ENCODE peak calls at places on chromosomes 16 and 17, in seven cellular contexts. N is K562, O is SK-N-SH, F is H1, K is HepG2, E is GM12892, H is GM12878. D is an unnamed sample.

GRCh38 chr17:74354123-74354522 is 7.5 kb downstream of the BTBD17 start:
- DNase-seq in O (peak; percentile 94), F (peak; percentile 92), K (peak; percentile 67), E (peak; percentile 73), H (no peak), N (peak; percentile 84), D (peak; percentile 85)

GRCh38 chr17:82094931-82095776 is 2.9 kb downstream of the FASN start:
- DNase-seq in N (no peak), F (no peak), H (no peak), O (no peak), K (no peak), E (no peak), D (no peak)

GRCh38 chr16:68506331-68507053 is 32.6 kb upstream of the ZFP90 start:
- DNase-seq in E (no peak), N (no peak), K (no peak), F (no peak), H (no peak), O (no peak), D (no peak)

GRCh38 chr17:68257924-68258323 is 10.1 kb downstream of the AMZ2 start:
- DNase-seq in H (no peak), K (no peak), O (no peak), E (no peak), F (no peak), N (no peak), D (no peak)

GRCh38 chr17:28227278-28228108 is 91.5 kb upstream of the TMEM97 start:
- DNase-seq in N (no peak), K (no peak), O (peak; percentile 94), E (no peak), F (peak; percentile 98), H (no peak), D (peak; percentile 44)

GRCh38 chr16:29315916-29316517 is 90.5 kb downstream of the NPIPB11 start:
- DNase-seq in N (no peak), F (no peak), E (no peak), O (peak; percentile 71), K (no peak), H (no peak), D (no peak)

GRCh38 chr17:34584805-34585416 is 5.5 kb downstream of the TMEM132E start:
- DNase-seq in N (peak; percentile 14), H (no peak), E (no peak), O (peak; percentile 75), K (no peak), F (no peak), D (no peak)

GRCh38 chr16:88730632-88731607 is 24.6 kb downstream of the CTU2 start:
- DNase-seq in F (no peak), E (no peak), H (no peak), N (no peak), O (peak; percentile 90), K (no peak), D (no peak)

GRCh38 chr16:72905581-72905980 is 142.3 kb downstream of the ZFHX3 start:
- DNase-seq in H (no peak), O (no peak), N (no peak), K (no peak), F (no peak), E (no peak), D (no peak)

GRCh38 chr17:55466671-55467070 is 44.6 kb downstream of the SMIM36 start:
- DNase-seq in N (no peak), O (no peak), F (no peak), K (no peak), E (no peak), H (peak; percentile 55), D (no peak)

GRCh38 chr16:86667035-86667434 is 88.7 kb downstream of the FOXL1 start:
- DNase-seq in K (no peak), F (no peak), N (no peak), H (no peak), O (no peak), E (no peak), D (no peak)

GRCh38 chr16:83296505-83296904 is 511.3 kb upstream of the HSBP1 start:
- DNase-seq in O (no peak), K (no peak), N (no peak), F (no peak), H (no peak), E (no peak), D (no peak)

GRCh38 chr17:16215965-16216316 is 607 bp upstream of the NCOR1 start:
- DNase-seq in F (no peak), E (peak; percentile 27), N (no peak), K (peak; percentile 57), H (no peak), O (no peak), D (peak; percentile 23)

GRCh38 chr17:30341703-30342102 is 7.8 kb upstream of the TMIGD1 start:
- DNase-seq in N (no peak), H (no peak), O (no peak), E (no peak), F (no peak), K (no peak), D (no peak)

GRCh38 chr16:77594057-77594456 is 128.3 kb upstream of the NUDT7 start:
- DNase-seq in F (no peak), K (no peak), O (no peak), E (no peak), H (no peak), N (no peak), D (no peak)

GRCh38 chr16:75402821-75403475 is 30.4 kb downstream of the CFDP1 start:
- DNase-seq in K (peak; percentile 36), H (no peak), O (peak; percentile 50), F (no peak), E (no peak), N (peak; percentile 18), D (no peak)

GRCh38 chr17:78130439-78131101 is at the start of gene TMC8:
- DNase-seq in H (no peak), E (peak; percentile 72), K (peak; percentile 59), N (no peak), F (no peak), O (peak; percentile 56), D (no peak)

GRCh38 chr17:8986295-8986694 is 20.8 kb upstream of the PIK3R5 start:
- DNase-seq in K (no peak), F (no peak), N (no peak), O (no peak), E (no peak), H (no peak), D (no peak)

GRCh38 chr16:83928341-83929055 is 24.5 kb upstream of the OSGIN1 start:
- DNase-seq in E (no peak), O (no peak), F (no peak), K (peak; percentile 75), H (no peak), N (no peak), D (no peak)

GRCh38 chr16:66750279-66751134 is 902 bp downstream of the DYNC1LI2 start:
- DNase-seq in E (no peak), O (no peak), H (no peak), F (no peak), K (no peak), N (no peak), D (no peak)

GRCh38 chr16:75550211-75550662 is 5.8 kb downstream of the TMEM231 start:
- DNase-seq in N (no peak), E (peak; percentile 34), H (peak; percentile 69), O (no peak), F (no peak), K (peak; percentile 58), D (no peak)

GRCh38 chr17:5399767-5400166 is 19.7 kb downstream of the NUP88 start:
- DNase-seq in H (no peak), N (no peak), F (no peak), K (no peak), E (no peak), O (no peak), D (no peak)

GRCh38 chr17:60743282-60743681 is 65.6 kb downstream of the BCAS3 start:
- DNase-seq in F (no peak), K (no peak), O (no peak), H (no peak), N (no peak), E (no peak), D (no peak)
- TF ChIP-seq TAF1 in F (no peak), K (no peak), O (no peak), H (no peak), N (no peak), E (no peak), D (no peak)

GRCh38 chr16:11742041-11742535 is 569 bp downstream of the TXNDC11 start:
- DNase-seq in K (peak; percentile 32), E (peak; percentile 46), F (peak; percentile 68), O (no peak), N (peak; percentile 70), H (no peak), D (peak; percentile 38)
- TF ChIP-seq TAF1 in K (peak; percentile 14), E (no peak), F (no peak), O (no peak), N (no peak), H (peak; percentile 7), D (no peak)

GRCh38 chr17:17890773-17891759 is 54.3 kb upstream of the SREBF1 start:
- DNase-seq in F (no peak), N (peak; percentile 72), E (peak; percentile 48), K (peak; percentile 70), O (peak; percentile 71), H (no peak), D (peak; percentile 50)
- TF ChIP-seq TAF1 in F (no peak), N (no peak), E (no peak), K (no peak), O (no peak), H (no peak), D (no peak)

DNA sequence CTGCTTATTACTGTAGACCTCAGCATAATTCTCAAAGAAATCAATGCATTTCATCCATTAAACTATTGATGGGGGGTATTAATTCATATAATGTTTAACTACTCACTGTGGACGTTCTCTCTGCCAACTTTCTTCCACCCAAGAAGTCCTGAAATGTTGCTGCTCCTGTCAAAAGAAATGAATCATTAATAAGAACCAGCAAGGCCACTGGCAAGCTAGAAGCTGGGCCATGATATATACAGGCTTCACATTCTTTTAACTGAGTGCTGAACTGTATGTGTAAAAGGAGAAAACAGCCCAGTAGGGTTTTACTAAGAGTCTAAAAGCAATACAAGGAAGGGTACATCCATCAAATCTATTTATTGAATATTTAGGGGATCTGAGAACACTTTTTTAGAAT is 626.4 kb upstream of the SOX9 start:
- DNase-seq in K (no peak), O (no peak), N (no peak), E (no peak), F (no peak), H (no peak), D (no peak)
- TF ChIP-seq TAF1 in K (no peak), O (no peak), N (no peak), E (no peak), F (no peak), H (no peak), D (no peak)

D was measured in GM12891.